ENCODE peak calls at places on chromosomes 2 and 18, in ten cellular contexts. W, G, S, B, E, T, O, D, R and A are unnamed samples.

GRCh38 chr2:224934542-224935188 is 107.6 kb downstream of the DOCK10 start:
- DNase-seq in W (no peak), B (no peak), D (no peak), G (no peak), E (no peak), R (no peak), S (peak; percentile 8), O (no peak), T (no peak), A (no peak)

GRCh38 chr2:11949732-11950503 is 203.5 kb downstream of the LPIN1 start:
- DNase-seq in O (no peak), D (no peak), W (no peak), S (no peak), G (no peak), T (no peak), E (no peak), R (no peak), B (peak; percentile 82), A (no peak)

GRCh38 chr2:176161817-176162626 is 4.9 kb downstream of the HOXD3 start:
- DNase-seq in D (no peak), T (no peak), W (no peak), E (no peak), B (no peak), S (peak; percentile 35), G (no peak), O (no peak), R (no peak), A (no peak)

GRCh38 chr2:3536682-3537632 is 17.6 kb upstream of the ADI1 start:
- DNase-seq in E (peak; percentile 73), R (no peak), W (peak; percentile 41), G (no peak), S (peak; percentile 51), B (peak; percentile 83), O (peak; percentile 82), T (peak; percentile 77), D (no peak), A (no peak)

GRCh38 chr18:9419956-9420631 is 55.2 kb upstream of the RALBP1 start:
- DNase-seq in O (no peak), D (no peak), B (no peak), S (no peak), T (no peak), R (no peak), G (no peak), W (no peak), E (no peak), A (no peak)

GRCh38 chr2:112480540-112481049 is 1.4 kb upstream of the TTL start:
- DNase-seq in R (no peak), D (no peak), O (no peak), W (no peak), G (no peak), S (peak; percentile 22), B (no peak), E (peak; percentile 24), T (no peak), A (no peak)

GRCh38 chr2:216665717-216666116 is 29.6 kb downstream of the IGFBP5 start:
- DNase-seq in T (no peak), S (peak; percentile 86), B (no peak), W (no peak), E (peak; percentile 49), O (peak; percentile 72), R (no peak), G (no peak), D (no peak), A (no peak)

GRCh38 chr18:65415167-65415566 is 335.6 kb upstream of the CDH7 start:
- DNase-seq in R (no peak), S (peak; percentile 4), E (no peak), O (no peak), B (no peak), W (no peak), D (no peak), G (no peak), T (no peak), A (no peak)

GRCh38 chr2:199443589-199444130 is 14.1 kb downstream of the SATB2 start:
- DNase-seq in B (no peak), S (no peak), O (no peak), G (no peak), T (no peak), W (no peak), D (no peak), R (no peak), E (no peak), A (no peak)

GRCh38 chr2:71379086-71379485 is 47.5 kb downstream of the ZNF638 start:
- DNase-seq in O (no peak), G (no peak), R (no peak), E (no peak), B (no peak), W (no peak), T (no peak), S (no peak), D (peak; percentile 17), A (no peak)

GRCh38 chr2:15893689-15894325 is 46.5 kb upstream of the MYCN start:
- DNase-seq in E (no peak), D (no peak), S (peak; percentile 40), G (no peak), B (no peak), O (no peak), W (no peak), T (no peak), R (no peak), A (no peak)

GRCh38 chr2:15893085-15893484 is 47.3 kb upstream of the MYCN start:
- DNase-seq in G (no peak), D (no peak), T (no peak), E (no peak), W (no peak), R (no peak), O (no peak), S (no peak), B (no peak), A (no peak)

GRCh38 chr2:15889800-15890498 is 50.4 kb upstream of the MYCN start:
- DNase-seq in G (no peak), T (no peak), S (no peak), B (no peak), D (no peak), W (peak; percentile 33), O (no peak), E (no peak), R (no peak), A (peak; percentile 66)

GRCh38 chr2:15892575-15892974 is 47.8 kb upstream of the MYCN start:
- DNase-seq in E (no peak), S (no peak), R (no peak), D (no peak), T (no peak), O (no peak), W (no peak), B (no peak), G (no peak), A (no peak)

GRCh38 chr2:15890936-15891905 is 49.1 kb upstream of the MYCN start:
- DNase-seq in O (no peak), T (no peak), D (no peak), B (no peak), W (no peak), G (no peak), E (no peak), S (peak; percentile 59), R (no peak), A (no peak)
- H3K4me1 ChIP-seq in O (no peaks in the 10 kb centered on the region), T (no peaks in the 10 kb centered on the region), D (peaks cover 10% of the 10 kb centered on the region), B (no peaks in the 10 kb centered on the region), W (no peaks in the 10 kb centered on the region), G (no peaks in the 10 kb centered on the region), E (no peaks in the 10 kb centered on the region), S (peaks cover 72% of the 10 kb centered on the region), R (no peaks in the 10 kb centered on the region), A (no peaks in the 10 kb centered on the region)

DNA sequence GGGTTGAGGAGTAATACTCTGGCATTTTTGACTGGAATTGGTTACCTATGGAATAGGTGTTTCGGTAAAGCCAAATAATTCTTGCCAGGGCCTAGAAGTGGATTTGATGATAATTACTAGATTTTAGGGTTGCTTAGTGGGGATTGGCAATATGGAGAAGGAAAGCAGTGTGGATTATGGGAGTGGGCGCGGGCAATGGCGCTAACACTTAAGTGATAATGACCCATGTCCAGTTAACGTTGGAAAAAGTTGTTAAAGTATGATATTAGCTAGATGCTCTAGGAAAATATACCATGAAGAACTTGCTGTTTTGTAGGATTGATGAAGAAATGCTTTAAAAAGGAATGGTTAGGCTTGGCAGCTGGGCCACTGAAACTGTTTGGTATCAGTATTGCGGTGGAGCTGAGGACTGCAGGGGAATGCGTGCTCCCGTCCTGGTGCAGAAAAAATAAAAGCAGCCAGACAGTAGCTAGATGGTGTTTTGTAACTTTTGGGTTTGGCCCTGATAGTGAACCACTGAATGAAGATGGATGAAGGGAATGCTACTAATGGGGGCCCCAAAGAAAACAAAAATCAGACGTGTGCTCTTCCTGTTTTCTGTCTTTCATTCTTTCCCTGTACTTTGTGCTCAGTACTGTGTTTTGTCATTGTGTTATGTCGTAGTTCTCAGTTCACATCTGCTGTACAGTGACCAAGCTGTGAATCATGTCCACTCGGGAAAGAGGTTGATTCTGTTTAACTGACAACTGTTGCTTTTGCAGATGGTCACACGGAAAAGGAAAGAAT is 937 bp downstream of the INSIG2 start:
- DNase-seq in R (peak; percentile 38), S (peak; percentile 37), W (no peak), O (peak; percentile 61), D (no peak), B (peak; percentile 4), G (no peak), T (peak; percentile 27), E (no peak), A (peak; percentile 10)
- TF ChIP-seq CTCF in R (peak; percentile 30), S (peak; percentile 36), W (peak; percentile 36), O (peak; percentile 12), D (peak; percentile 19), B (no peak), G (peak; percentile 29), T (no peak), E (no peak), A (no peak)

GRCh38 chr2:171316220-171316619 is 117.6 kb downstream of the METTL8 start:
- DNase-seq in G (no peak), S (peak; percentile 38), T (no peak), D (no peak), B (no peak), R (no peak), O (no peak), E (no peak), W (no peak), A (no peak)
- H3K4me1 ChIP-seq in G (no peaks in the 10 kb centered on the region), S (peaks cover 57% of the 10 kb centered on the region), T (peaks cover 5% of the 10 kb centered on the region), D (no peaks in the 10 kb centered on the region), B (peaks cover 74% of the 10 kb centered on the region), R (peaks cover 13% of the 10 kb centered on the region), O (no peaks in the 10 kb centered on the region), E (no peaks in the 10 kb centered on the region), W (peaks cover 15% of the 10 kb centered on the region), A (peaks cover 20% of the 10 kb centered on the region)

GRCh38 chr2:178700922-178701342 is 106.3 kb downstream of the TTN start:
- DNase-seq in O (no peak), G (no peak), R (no peak), S (peak; percentile 44), E (no peak), W (no peak), T (no peak), B (peak; percentile 36), D (peak; percentile 13), A (no peak)
- TF ChIP-seq CTCF in O (peak; percentile 81), G (peak; percentile 79), R (peak; percentile 65), S (peak; percentile 93), E (peak; percentile 14), W (peak; percentile 85), T (peak; percentile 36), B (peak; percentile 96), D (peak; percentile 85), A (peak; percentile 71)